ENCODE peak calls at places on chromosomes 12 and 14, in seven cellular contexts. F, I, O, Z, R, B and Y are unnamed samples.

GRCh38 chr12:5965950-5966383 is 20.9 kb upstream of the ANO2 start:
- DNase-seq in Z (peak), O (peak), I (peak), B (peak), R (peak), F (peak), Y (peak)

GRCh38 chr12:129927316-129927900 is 23.6 kb upstream of the TMEM132D start:
- DNase-seq in B (peak), I (peak), R (no peak), O (no peak), Z (no peak), F (no peak), Y (peak)

GRCh38 chr14:32324601-32325000 is 4.5 kb upstream of the AKAP6 start:
- DNase-seq in I (no peak), O (no peak), B (no peak), F (no peak), Z (no peak), R (no peak), Y (no peak)

GRCh38 chr12:88624911-88625310 is 44.6 kb upstream of the KITLG start:
- DNase-seq in O (no peak), I (peak), B (no peak), F (no peak), R (no peak), Z (no peak), Y (peak)

GRCh38 chr12:54352022-54352531 is 12.2 kb downstream of the GPR84 start:
- DNase-seq in B (peak), I (peak), F (no peak), O (no peak), Z (peak), R (peak), Y (no peak)

GRCh38 chr14:77598366-77599050 is 17.9 kb downstream of the SPTLC2 start:
- DNase-seq in I (no peak), F (no peak), Z (no peak), O (peak), B (no peak), R (no peak), Y (no peak)

GRCh38 chr12:16612647-16613046 is 6.7 kb upstream of the LMO3 start:
- DNase-seq in F (no peak), R (no peak), O (no peak), Z (no peak), I (no peak), B (no peak), Y (no peak)

GRCh38 chr12:105319691-105320209 is 10.7 kb upstream of the C12orf75 start:
- DNase-seq in Z (peak), R (no peak), B (no peak), O (peak), I (no peak), F (no peak), Y (no peak)

GRCh38 chr12:16046266-16046665 is 135.1 kb downstream of the DERA start:
- DNase-seq in Z (no peak), R (no peak), F (no peak), O (no peak), B (no peak), I (no peak), Y (no peak)

GRCh38 chr14:97878727-97879126 is 1081.5 kb downstream of the VRK1 start:
- DNase-seq in F (no peak), B (no peak), O (peak), R (peak), Z (no peak), I (peak), Y (no peak)

GRCh38 chr12:95796225-95796981 is 5.8 kb upstream of the NTN4 start:
- DNase-seq in Z (no peak), B (no peak), R (no peak), F (no peak), O (peak), I (no peak), Y (no peak)

GRCh38 chr14:69079188-69079742 is 73.7 kb downstream of the DCAF5 start:
- DNase-seq in F (no peak), B (no peak), O (no peak), R (no peak), I (peak), Z (no peak), Y (peak)

GRCh38 chr12:75658826-75659823 is 147.7 kb upstream of the KRR1 start:
- DNase-seq in R (no peak), O (no peak), B (no peak), F (no peak), I (peak), Z (no peak), Y (peak)

GRCh38 chr12:68319988-68320623 is 12.1 kb downstream of the MDM1 start:
- DNase-seq in B (no peak), O (no peak), R (no peak), Z (no peak), F (no peak), I (peak), Y (no peak)

GRCh38 chr12:95533985-95534384 is 17.3 kb downstream of the USP44 start:
- DNase-seq in F (no peak), B (no peak), R (no peak), Z (no peak), O (no peak), I (no peak), Y (no peak)

GRCh38 chr12:77599782-77600491 is 230.8 kb upstream of the NAV3 start:
- DNase-seq in O (no peak), R (no peak), I (no peak), F (no peak), Z (no peak), B (no peak), Y (no peak)

GRCh38 chr12:33967760-33968159 is 54.5 kb upstream of the ALG10 start:
- DNase-seq in Z (no peak), F (no peak), I (no peak), B (no peak), R (no peak), O (no peak), Y (no peak)

GRCh38 chr14:56247495-56248087 is 129.4 kb downstream of the PELI2 start:
- DNase-seq in O (no peak), B (no peak), R (no peak), I (peak), Z (no peak), F (no peak), Y (no peak)

GRCh38 chr14:75259510-75259855 is 19.1 kb upstream of the FOS start:
- DNase-seq in Z (no peak), R (no peak), B (no peak), F (no peak), O (no peak), I (peak), Y (peak)

GRCh38 chr14:104437703-104438102 is 141.9 kb upstream of the C14orf180 start:
- DNase-seq in F (no peak), O (no peak), I (no peak), R (no peak), B (no peak), Z (peak), Y (no peak)

GRCh38 chr14:24079521-24080141 is 8.3 kb downstream of the CPNE6 start:
- DNase-seq in F (no peak), I (no peak), B (no peak), R (no peak), Z (peak), O (no peak), Y (no peak)

GRCh38 chr12:29066061-29066588 is 83.0 kb upstream of the FAR2 start:
- DNase-seq in Z (no peak), F (no peak), O (no peak), B (peak), I (peak), R (no peak), Y (peak)

GRCh38 chr12:46504494-46504893 is 131.9 kb upstream of the SLC38A2 start:
- DNase-seq in B (no peak), R (no peak), I (no peak), Z (no peak), O (no peak), F (no peak), Y (no peak)

GRCh38 chr14:43359317-43359716 is 1147.8 kb downstream of the FSCB start:
- DNase-seq in F (no peak), R (no peak), O (no peak), I (no peak), Z (no peak), B (no peak), Y (no peak)

GRCh38 chr14:61385002-61385685 is 63.8 kb downstream of the PRKCH start:
- DNase-seq in R (peak), F (peak), B (no peak), O (peak), Z (no peak), I (no peak), Y (no peak)

GRCh38 chr12:126617312-126617711 is 1552.1 kb downstream of the AACS start:
- DNase-seq in O (no peak), F (no peak), R (no peak), Z (peak), B (no peak), I (no peak), Y (no peak)

GRCh38 chr12:15863258-15863835 is 18.8 kb upstream of the STRAP start:
- DNase-seq in Z (peak), R (no peak), O (no peak), I (peak), B (no peak), F (no peak), Y (no peak)

GRCh38 chr12:46089414-46090162 is 99.2 kb upstream of the SCAF11 start:
- DNase-seq in I (no peak), B (no peak), Z (no peak), F (no peak), O (no peak), R (no peak), Y (no peak)

GRCh38 chr14:86915416-86915815 is 1077.6 kb downstream of the GALC start:
- DNase-seq in R (no peak), O (no peak), F (no peak), Z (no peak), B (no peak), I (peak), Y (no peak)

GRCh38 chr12:109503611-109504010 is 26.2 kb downstream of the UBE3B start:
- DNase-seq in B (no peak), R (no peak), F (no peak), I (no peak), O (no peak), Z (no peak), Y (no peak)

GRCh38 chr14:65286443-65286842 is 126.1 kb upstream of the FUT8 start:
- DNase-seq in I (no peak), B (no peak), F (no peak), O (no peak), Z (no peak), R (no peak), Y (no peak)

GRCh38 chr12:116015525-116015924 is 262.0 kb downstream of the MED13L start:
- DNase-seq in Z (no peak), F (no peak), I (peak), B (no peak), O (no peak), R (no peak), Y (peak)

GRCh38 chr12:10339441-10339840 is 31.8 kb downstream of the KLRD1 start:
- DNase-seq in I (peak), R (no peak), Z (no peak), F (no peak), B (no peak), O (no peak), Y (peak)

GRCh38 chr14:77498120-77498979 is at the start of gene ISM2:
- DNase-seq in O (peak), B (peak), R (peak), Z (peak), F (no peak), I (peak), Y (peak)

GRCh38 chr14:99437706-99438105 is 43.0 kb downstream of the SETD3 start:
- DNase-seq in R (no peak), B (no peak), I (no peak), Z (no peak), O (no peak), F (no peak), Y (no peak)

GRCh38 chr14:103838117-103838516 is 9.3 kb downstream of the PPP1R13B start:
- DNase-seq in Z (no peak), R (no peak), F (no peak), B (no peak), I (no peak), O (no peak), Y (no peak)

GRCh38 chr12:1918081-1918874 is at the start of gene CACNA2D4:
- DNase-seq in O (no peak), I (no peak), R (peak), Z (peak), B (no peak), F (no peak), Y (no peak)

GRCh38 chr12:25615119-25615518 is 62.0 kb upstream of the LMNTD1 start:
- DNase-seq in O (no peak), B (no peak), Z (no peak), F (no peak), R (no peak), I (peak), Y (peak)

GRCh38 chr12:131690320-131690719 is 20.6 kb upstream of the SFSWAP start:
- DNase-seq in I (no peak), R (peak), B (no peak), F (no peak), O (no peak), Z (peak), Y (no peak)

GRCh38 chr14:31122098-31122611 is 85.4 kb downstream of the HECTD1 start:
- DNase-seq in R (no peak), O (no peak), B (no peak), I (peak), F (no peak), Z (no peak), Y (no peak)

GRCh38 chr14:72517736-72518135 is 376.2 kb downstream of the DPF3 start:
- DNase-seq in O (no peak), B (no peak), I (no peak), Z (no peak), R (peak), F (no peak), Y (no peak)

GRCh38 chr14:72518809-72519377 is 375.0 kb downstream of the DPF3 start:
- DNase-seq in I (peak), B (no peak), F (no peak), Z (no peak), R (peak), O (peak), Y (no peak)

GRCh38 chr14:72521045-72521444 is 372.9 kb downstream of the DPF3 start:
- DNase-seq in I (no peak), O (no peak), F (no peak), Z (no peak), R (no peak), B (no peak), Y (no peak)

GRCh38 chr14:72516936-72517408 is 376.9 kb downstream of the DPF3 start:
- DNase-seq in F (peak), I (peak), B (peak), R (peak), Z (peak), O (peak), Y (peak)

DNA sequence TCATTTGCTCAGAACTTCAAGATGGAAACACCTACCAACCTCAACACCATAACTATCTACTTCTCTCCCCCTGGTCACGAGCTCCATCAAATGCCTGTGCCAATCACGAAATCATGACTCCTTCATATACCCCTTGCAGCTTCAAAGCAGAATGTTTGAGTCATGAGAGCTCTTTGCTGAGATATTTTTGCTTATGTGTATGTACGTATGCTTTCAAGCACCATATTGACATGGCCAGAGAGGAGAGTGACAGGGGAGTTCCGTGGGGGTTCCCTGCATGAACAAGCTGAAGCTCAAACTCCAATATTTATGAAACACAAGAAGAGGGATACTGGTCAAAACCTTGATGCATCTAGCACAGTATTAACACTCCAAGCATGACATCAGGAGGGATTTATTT is 374.4 kb downstream of the DPF3 start:
- DNase-seq in R (no peak), I (no peak), Z (no peak), B (no peak), F (no peak), O (no peak), Y (no peak)
- H3K27ac ChIP-seq in R (no peak), I (no peak), Z (no peak), B (no peak), F (no peak), O (peak), Y (no peak)

DNA sequence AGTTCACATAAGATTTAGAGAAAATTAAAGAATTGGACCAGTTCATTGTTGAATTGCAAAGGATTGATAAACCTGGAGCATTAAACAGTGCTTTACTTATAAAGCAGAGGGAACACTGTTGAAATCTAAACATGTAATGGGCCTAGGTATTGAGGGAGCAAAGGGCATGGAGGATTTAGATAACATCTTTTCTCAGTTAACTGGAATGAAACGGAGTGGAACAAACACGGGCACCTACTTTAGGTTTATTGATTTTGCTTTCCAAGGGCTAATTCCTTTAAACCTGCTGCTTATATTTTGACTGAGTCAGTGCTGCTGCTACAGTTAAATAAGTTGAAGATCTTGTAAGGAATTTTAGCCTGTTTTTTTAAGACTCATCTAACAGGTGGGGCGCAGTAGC is 5.6 kb downstream of the EIF4B start:
- DNase-seq in O (no peak), I (no peak), R (no peak), B (no peak), Z (no peak), F (no peak), Y (no peak)
- H3K27ac ChIP-seq in O (no peak), I (no peak), R (no peak), B (no peak), Z (no peak), F (no peak), Y (no peak)

DNA sequence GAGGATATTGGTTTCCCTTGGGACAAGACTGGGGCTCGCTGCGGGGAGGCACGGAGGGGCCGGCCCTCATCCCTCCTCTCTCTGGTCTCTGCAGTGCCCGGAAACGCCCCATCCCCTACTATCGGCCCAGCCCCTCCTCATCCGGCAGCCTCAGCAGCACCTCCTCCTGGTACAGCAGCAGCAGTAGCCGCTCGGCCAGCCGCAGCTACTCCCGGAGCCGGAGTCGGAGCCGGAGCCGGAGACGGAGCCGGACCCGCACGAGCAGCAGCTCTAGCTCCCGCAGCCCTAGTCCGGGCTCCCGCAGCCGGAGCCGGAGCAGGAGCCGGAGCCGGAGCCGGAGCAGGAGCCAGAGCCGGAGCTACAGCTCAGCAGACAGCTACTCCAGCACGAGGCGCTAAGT is 22.3 kb upstream of the HSPB8 start:
- DNase-seq in F (no peak), I (no peak), Z (peak), R (no peak), O (no peak), B (no peak), Y (no peak)
- H3K27ac ChIP-seq in F (no peak), I (no peak), Z (no peak), R (no peak), O (no peak), B (no peak), Y (no peak)

DNA sequence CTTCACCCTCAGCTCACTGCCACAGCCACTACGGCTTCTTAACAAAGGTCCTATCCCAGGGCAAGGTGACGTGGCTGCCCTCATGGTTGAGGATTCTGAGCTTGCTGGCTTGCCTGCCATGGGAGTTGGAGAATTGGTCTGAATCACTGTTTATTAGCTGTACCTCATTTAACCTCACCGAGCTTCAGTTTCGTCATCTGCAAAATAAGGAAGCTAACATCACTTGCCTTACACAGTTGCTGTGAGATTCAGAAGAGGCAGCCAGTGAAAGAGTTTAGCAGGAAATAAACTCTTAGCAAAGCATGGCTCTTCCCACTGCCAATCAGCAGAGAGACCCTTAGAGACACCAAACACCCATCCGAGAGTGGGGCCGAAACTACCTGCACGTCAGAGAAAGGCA is 90.1 kb upstream of the KCNA1 start:
- DNase-seq in F (no peak), I (peak), Z (no peak), R (no peak), O (no peak), B (no peak), Y (no peak)
- H3K27ac ChIP-seq in F (no peak), I (no peak), Z (no peak), R (no peak), O (no peak), B (no peak), Y (no peak)

GRCh38 chr12:18421840-18422239 is 160.5 kb downstream of the PIK3C2G start:
- DNase-seq in O (no peak), R (no peak), B (no peak), Z (no peak), I (peak), F (no peak), Y (no peak)
- H3K27ac ChIP-seq in O (no peak), R (no peak), B (no peak), Z (no peak), I (no peak), F (no peak), Y (no peak)

GRCh38 chr12:93115198-93115601 is 186.1 kb upstream of the EEA1 start:
- DNase-seq in R (no peak), F (no peak), I (no peak), O (no peak), Z (peak), B (no peak), Y (no peak)

GRCh38 chr12:93115646-93116045 is 186.6 kb upstream of the EEA1 start:
- DNase-seq in B (no peak), I (no peak), O (no peak), Z (no peak), R (no peak), F (no peak), Y (no peak)

GRCh38 chr12:93116632-93117031 is 187.5 kb upstream of the EEA1 start:
- DNase-seq in O (no peak), Z (no peak), I (no peak), B (no peak), F (no peak), R (no peak), Y (no peak)

GRCh38 chr12:93111791-93112208 is 182.7 kb upstream of the EEA1 start:
- DNase-seq in I (no peak), F (no peak), O (no peak), Z (no peak), R (no peak), B (no peak), Y (no peak)

DNA sequence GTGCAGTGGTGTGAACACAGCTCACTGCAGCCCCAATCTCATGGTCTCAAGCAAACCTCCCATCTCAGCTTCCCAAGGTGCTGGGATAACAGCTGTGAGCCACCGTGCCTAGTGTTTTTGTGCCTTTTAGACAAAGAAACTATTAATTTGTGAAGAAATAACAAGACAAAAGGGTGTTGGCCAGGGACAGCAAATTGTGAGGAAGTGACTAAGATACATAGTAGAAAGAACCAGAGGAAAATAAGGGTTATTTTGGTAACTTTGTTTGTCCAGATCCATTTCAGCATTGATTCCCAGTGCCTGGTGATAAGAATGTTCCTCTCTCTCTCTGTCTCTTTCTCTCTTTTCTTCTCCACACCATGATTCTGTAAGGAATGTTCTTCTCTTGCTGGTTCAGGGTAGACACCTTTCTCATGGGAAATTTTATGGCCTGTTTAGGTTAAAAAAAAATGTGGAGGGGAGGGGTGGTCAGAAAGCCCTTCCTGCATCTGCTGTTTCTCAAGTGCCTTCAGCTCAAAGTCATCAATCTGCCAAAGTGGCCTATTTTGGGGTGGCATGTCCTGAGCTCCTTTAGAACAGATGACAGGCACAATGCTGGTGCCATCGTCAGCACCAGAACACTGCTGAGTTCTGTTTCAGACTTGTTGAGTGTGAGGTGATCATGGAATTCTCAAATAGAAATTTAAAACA is 184.4 kb upstream of the EEA1 start:
- DNase-seq in R (no peak), O (no peak), B (no peak), Z (no peak), I (no peak), F (no peak), Y (no peak)
- H3K27ac ChIP-seq in R (no peak), O (no peak), B (no peak), Z (no peak), I (no peak), F (no peak), Y (no peak)